ENCODE peak calls at places on chromosome 1, in four cellular contexts. G is endothelial cell, S is fibroblast of pulmonary artery, N is fibroblast of lung. M is an unnamed sample.

GRCh38 chr1:98316286-98316685 is 345.2 kb upstream of the SNX7 start:
- DNase-seq in N (peak), G (no peak), S (peak), M (no peak)

GRCh38 chr1:2473198-2473597 is 2.9 kb upstream of the PLCH2 start:
- DNase-seq in N (no peak), G (no peak), S (no peak), M (no peak)

GRCh38 chr1:63691672-63692425 is 82.0 kb upstream of the ROR1 start:
- DNase-seq in G (peak), S (peak), N (peak), M (peak)

GRCh38 chr1:44405041-44405803 is at the start of gene RNF220:
- DNase-seq in N (peak), S (peak), G (peak), M (peak)

GRCh38 chr1:55275151-55275748 is 60.1 kb upstream of the USP24 start:
- DNase-seq in S (no peak), N (peak), G (no peak), M (no peak)

GRCh38 chr1:98053471-98054366 is 132.9 kb upstream of the DPYD start:
- DNase-seq in S (peak), G (peak), N (peak), M (peak)

GRCh38 chr1:48069662-48070432 is 72.7 kb upstream of the TRABD2B start:
- DNase-seq in S (peak), N (no peak), G (no peak), M (no peak)

GRCh38 chr1:203167026-203167912 is 8.4 kb downstream of the MYBPH start:
- DNase-seq in G (no peak), N (no peak), S (no peak), M (no peak)

GRCh38 chr1:9665193-9665592 is 13.7 kb downstream of the PIK3CD start:
- DNase-seq in S (no peak), N (no peak), G (no peak), M (no peak)

GRCh38 chr1:34982820-34983376 is 2.2 kb downstream of the TMEM35B start:
- DNase-seq in G (no peak), S (peak), N (no peak), M (no peak)

GRCh38 chr1:2539312-2539907 is 9.3 kb upstream of the HES5 start:
- DNase-seq in N (no peak), S (no peak), G (peak), M (no peak)

GRCh38 chr1:213041443-213041842 is 9.6 kb upstream of the RPS6KC1 start:
- DNase-seq in G (no peak), N (peak), S (peak), M (no peak)

GRCh38 chr1:246165826-246166709 is 341.0 kb downstream of the SMYD3 start:
- DNase-seq in S (no peak), N (no peak), G (no peak), M (no peak)

GRCh38 chr1:89622895-89623294 is 10.0 kb upstream of the LRRC8C start:
- DNase-seq in N (peak), S (peak), G (no peak), M (no peak)

GRCh38 chr1:151846686-151847227 is 6.8 kb downstream of the THEM5 start:
- DNase-seq in G (no peak), N (no peak), S (no peak), M (no peak)

GRCh38 chr1:201346337-201346939 is 31.0 kb downstream of the TNNT2 start:
- DNase-seq in S (peak), N (peak), G (peak), M (no peak)

GRCh38 chr1:8950309-8950708 is 4.6 kb downstream of the CA6 start:
- DNase-seq in G (no peak), N (no peak), S (no peak), M (no peak)

GRCh38 chr1:48493031-48493430 is 21.0 kb upstream of the SPATA6 start:
- DNase-seq in G (no peak), N (peak), S (no peak), M (no peak)

DNA sequence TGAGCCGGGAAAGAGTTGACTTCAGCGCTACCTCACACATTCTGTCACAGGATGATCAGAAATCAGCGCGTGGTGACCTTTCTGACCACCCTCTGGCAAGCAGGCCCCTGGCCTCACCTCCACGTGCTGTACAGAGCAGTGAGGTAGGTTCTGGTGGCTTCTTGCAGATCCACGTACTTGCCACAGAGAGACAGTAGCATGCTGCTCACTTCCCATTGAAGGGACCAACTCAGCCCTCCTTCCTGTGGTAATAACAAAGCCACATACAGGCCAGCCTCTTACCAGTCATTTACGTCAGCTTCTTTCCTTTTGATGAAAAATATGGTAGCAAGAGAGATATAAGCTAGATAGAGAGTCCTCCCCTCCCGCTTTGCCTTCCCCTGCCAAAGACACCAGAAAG is 200.7 kb downstream of the CHRM3 start:
- DNase-seq in S (no peak), G (no peak), N (no peak), M (no peak)
- TF ChIP-seq CTCF in S (no peak), G (no peak), N (no peak), M (no peak)

DNA sequence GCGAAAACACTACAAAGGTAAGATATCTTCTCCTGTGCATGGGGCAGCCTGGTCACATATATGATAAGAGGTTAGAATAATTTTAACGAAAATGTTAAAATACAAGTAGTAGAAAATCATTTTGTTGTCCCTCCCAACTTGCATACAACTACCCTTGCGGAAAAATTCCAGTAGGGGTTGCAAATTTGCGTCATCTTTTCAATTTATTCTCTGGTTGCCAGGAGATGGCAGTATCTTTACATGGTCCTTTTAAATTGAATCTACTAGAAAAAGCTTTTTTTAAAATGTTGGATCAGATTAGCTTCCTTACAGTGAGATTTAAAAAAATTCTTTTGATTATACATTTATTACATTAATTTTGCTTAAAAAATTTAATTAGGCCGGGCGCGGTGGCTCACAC is 10.9 kb downstream of the S100PBP start:
- DNase-seq in S (peak), N (peak), G (no peak), M (no peak)
- TF ChIP-seq CTCF in S (peak), N (no peak), G (peak), M (peak)

GRCh38 chr1:26758358-26758757 is 29.4 kb upstream of the PIGV start:
- DNase-seq in G (no peak), N (no peak), S (no peak), M (no peak)

GRCh38 chr1:26759531-26759930 is 28.2 kb upstream of the PIGV start:
- DNase-seq in N (no peak), S (no peak), G (no peak), M (no peak)

GRCh38 chr1:26761217-26761616 is 26.5 kb upstream of the PIGV start:
- DNase-seq in G (peak), N (no peak), S (no peak), M (no peak)
- TF ChIP-seq CTCF in G (no peak), N (no peak), S (peak), M (no peak)

DNA sequence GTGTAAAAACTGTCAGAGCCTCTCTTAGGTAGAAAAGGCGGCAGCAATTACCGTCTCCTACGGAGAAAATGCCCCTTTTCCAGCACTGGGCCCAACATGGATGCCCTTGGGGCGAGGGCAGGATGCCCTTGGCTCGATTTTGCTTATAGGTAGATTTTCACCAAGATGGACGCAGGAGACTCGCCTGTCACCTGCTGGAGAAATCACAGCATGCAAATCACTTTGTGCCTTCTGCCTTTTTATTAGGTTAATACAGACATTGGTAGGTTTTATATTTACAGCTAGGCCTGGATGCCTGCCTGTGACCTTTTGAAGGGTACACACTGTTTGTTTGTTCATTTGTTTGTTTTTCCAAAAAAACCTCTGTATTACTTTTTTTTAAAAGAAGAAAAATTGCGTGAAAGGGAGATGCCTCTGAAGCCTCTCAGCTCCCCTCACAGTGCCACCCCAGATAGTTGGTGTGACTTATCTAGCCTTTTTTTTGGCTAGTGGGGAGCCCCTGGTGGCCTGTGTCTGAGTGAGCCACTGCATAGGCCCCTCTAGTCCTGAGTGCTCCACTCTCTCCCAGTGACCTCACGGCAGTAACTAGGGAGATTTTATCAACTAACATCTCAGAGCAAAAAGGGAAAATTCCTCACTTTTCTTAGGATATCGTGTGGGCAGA is 2.5 kb downstream of the ATP1B1 start:
- DNase-seq in S (no peak), G (no peak), N (no peak), M (no peak)
- TF ChIP-seq CTCF in S (peak), G (no peak), N (peak), M (peak)

M was measured in osteocyte.